ENCODE peak calls at places on chromosome 22, in nine cellular contexts. I is breast epithelium, S is vagina, Z is sigmoid colon, J is stomach, Y is transverse colon, H is upper lobe of left lung, L is endothelial cell of umbilical vein, W is HCT116. G is an unnamed sample.

GRCh38 chr22:32354360-32355351 is 3.0 kb upstream of the RFPL3 start:
- DNase-seq in I (no peak), S (no peak), Z (no peak), J (no peak), Y (no peak), H (no peak), L (peak; percentile 90), W (peak; percentile 49), G (no peak)

GRCh38 chr22:20431520-20432237 is 5.9 kb downstream of the SCARF2 start:
- DNase-seq in I (no peak), S (no peak), Z (peak; percentile 66), J (no peak), Y (no peak), H (no peak), L (no peak), W (no peak), G (peak; percentile 82)

GRCh38 chr22:46007003-46007847 is 30.3 kb upstream of the WNT7B start:
- DNase-seq in I (peak; percentile 73), S (no peak), Z (peak; percentile 89), J (peak; percentile 69), Y (peak; percentile 45), H (peak; percentile 87), L (peak; percentile 77), W (peak; percentile 74), G (peak; percentile 89)

GRCh38 chr22:27919943-27920755 is 1.1 kb upstream of the PITPNB start:
- DNase-seq in I (no peak), S (no peak), Z (peak; percentile 76), J (no peak), Y (no peak), H (peak; percentile 31), L (peak; percentile 78), W (no peak), G (no peak)

GRCh38 chr22:35349704-35350538 is 31.0 kb upstream of the HMOX1 start:
- DNase-seq in I (no peak), S (no peak), Z (no peak), J (no peak), Y (no peak), H (no peak), L (no peak), W (no peak), G (peak; percentile 82)

GRCh38 chr22:20809538-20810185 is 35.7 kb downstream of the SERPIND1 start:
- DNase-seq in I (no peak), S (no peak), Z (no peak), J (no peak), Y (no peak), H (no peak), L (no peak), W (no peak), G (no peak)

GRCh38 chr22:17269607-17270261 is 50.5 kb upstream of the ADA2 start:
- DNase-seq in I (no peak), S (no peak), Z (no peak), J (no peak), Y (peak; percentile 60), H (no peak), L (no peak), W (no peak), G (no peak)

GRCh38 chr22:39627208-39627607 is 56.7 kb downstream of the CACNA1I start:
- DNase-seq in I (no peak), S (no peak), Z (no peak), J (no peak), Y (no peak), H (no peak), L (no peak), W (no peak), G (no peak)

GRCh38 chr22:45587638-45588481 is 83.8 kb upstream of the ATXN10 start:
- DNase-seq in I (no peak), S (no peak), Z (no peak), J (no peak), Y (no peak), H (no peak), L (no peak), W (no peak), G (no peak)

GRCh38 chr22:24157783-24158170 is 23.5 kb upstream of the SUSD2 start:
- DNase-seq in I (no peak), S (no peak), Z (no peak), J (no peak), Y (no peak), H (no peak), L (no peak), W (no peak), G (peak; percentile 86)

GRCh38 chr22:33605686-33606085 is 314.6 kb downstream of the LARGE1 start:
- DNase-seq in I (no peak), S (no peak), Z (no peak), J (peak; percentile 70), Y (no peak), H (no peak), L (no peak), W (no peak), G (no peak)

GRCh38 chr22:33600595-33600994 is 319.7 kb downstream of the LARGE1 start:
- DNase-seq in I (no peak), S (no peak), Z (no peak), J (no peak), Y (no peak), H (no peak), L (no peak), W (no peak), G (no peak)

GRCh38 chr22:33601062-33601461 is 319.2 kb downstream of the LARGE1 start:
- DNase-seq in I (no peak), S (no peak), Z (no peak), J (no peak), Y (no peak), H (no peak), L (no peak), W (no peak), G (no peak)

GRCh38 chr22:33606495-33606894 is 313.8 kb downstream of the LARGE1 start:
- DNase-seq in I (no peak), S (no peak), Z (no peak), J (no peak), Y (no peak), H (no peak), L (no peak), W (no peak), G (no peak)

DNA sequence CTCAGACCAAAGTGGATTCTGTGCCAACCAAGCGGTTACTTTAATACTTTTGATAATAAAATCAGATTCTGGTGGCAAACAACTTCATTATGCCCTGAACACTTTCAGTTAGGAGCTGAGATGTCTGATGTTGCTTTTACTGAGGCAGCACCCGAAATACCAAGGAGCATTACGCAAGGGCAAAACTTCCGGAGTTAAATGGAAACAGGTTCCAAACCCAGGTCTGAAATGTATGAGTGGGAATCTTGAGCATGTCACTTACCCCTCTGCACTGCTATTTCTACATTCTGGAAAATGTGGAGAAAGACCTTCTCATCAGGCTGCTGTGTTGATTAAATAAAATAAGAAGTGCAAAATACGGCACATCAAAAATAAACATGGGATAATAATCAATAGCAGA is 315.1 kb downstream of the LARGE1 start:
- DNase-seq in I (no peak), S (no peak), Z (no peak), J (no peak), Y (no peak), H (no peak), L (no peak), W (no peak), G (no peak)
- TF ChIP-seq POLR2AphosphoS5 in I (no peak), S (no peak), Z (no peak), J (no peak), Y (no peak), H (no peak), L (no peak), W (no peak), G (no peak)

GRCh38 chr22:42883121-42883520 is 26.0 kb upstream of the ARFGAP3 start:
- DNase-seq in I (no peak), S (no peak), Z (no peak), J (no peak), Y (peak; percentile 75), H (no peak), L (no peak), W (no peak), G (no peak)

GRCh38 chr22:42879371-42880021 is 22.4 kb upstream of the ARFGAP3 start:
- DNase-seq in I (no peak), S (no peak), Z (no peak), J (no peak), Y (no peak), H (no peak), L (no peak), W (no peak), G (no peak)

GRCh38 chr22:42880815-42881214 is 23.7 kb upstream of the ARFGAP3 start:
- DNase-seq in I (no peak), S (no peak), Z (no peak), J (no peak), Y (no peak), H (no peak), L (no peak), W (no peak), G (no peak)

GRCh38 chr22:42881982-42882656 is 25.0 kb upstream of the ARFGAP3 start:
- DNase-seq in I (no peak), S (no peak), Z (no peak), J (peak; percentile 69), Y (peak; percentile 48), H (no peak), L (no peak), W (no peak), G (no peak)

GRCh38 chr22:42881298-42881697 is 24.2 kb upstream of the ARFGAP3 start:
- DNase-seq in I (no peak), S (no peak), Z (no peak), J (no peak), Y (no peak), H (no peak), L (no peak), W (no peak), G (no peak)
- H3K27ac ChIP-seq in I (no peak overlapping the region), S (no peak overlapping the region), Z (no peak overlapping the region), J (peak overlapping the region; percentile 65), Y (no peak overlapping the region), H (no peak overlapping the region), L (no peak overlapping the region), W (no peak overlapping the region), G (no peak overlapping the region)

GRCh38 chr22:37569009-37569920 is 9.0 kb downstream of the CDC42EP1 start:
- DNase-seq in I (no peak), S (no peak), Z (no peak), J (peak; percentile 93), Y (peak; percentile 86), H (peak; percentile 84), L (no peak), W (no peak), G (no peak)
- TF ChIP-seq POLR2A in I (no peak), S (no peak), Z (no peak), J (peak; percentile 20), Y (peak; percentile 52), H (no peak), L (peak; percentile 40), W (peak; percentile 60), G (no peak)

GRCh38 chr22:41366323-41367014 is 15.3 kb upstream of the TEF start:
- DNase-seq in I (no peak), S (no peak), Z (no peak), J (no peak), Y (no peak), H (no peak), L (no peak), W (no peak), G (no peak)

GRCh38 chr22:41367680-41368542 is 13.8 kb upstream of the TEF start:
- DNase-seq in I (peak; percentile 74), S (peak; percentile 95), Z (peak; percentile 88), J (peak; percentile 49), Y (peak; percentile 30), H (peak; percentile 70), L (no peak), W (no peak), G (no peak)

GRCh38 chr22:41365425-41365824 is 16.3 kb upstream of the TEF start:
- DNase-seq in I (no peak), S (no peak), Z (no peak), J (no peak), Y (no peak), H (no peak), L (no peak), W (no peak), G (no peak)

GRCh38 chr22:41368543-41368817 is 13.3 kb upstream of the TEF start:
- DNase-seq in I (no peak), S (peak; percentile 74), Z (no peak), J (no peak), Y (no peak), H (no peak), L (no peak), W (no peak), G (no peak)

GRCh38 chr22:41367039-41367679 is 14.6 kb upstream of the TEF start:
- DNase-seq in I (peak; percentile 91), S (peak; percentile 96), Z (peak; percentile 99), J (peak; percentile 98), Y (peak; percentile 95), H (peak; percentile 97), L (peak; percentile 96), W (peak; percentile 71), G (peak; percentile 92)
- TF ChIP-seq POLR2AphosphoS5 in I (peak; percentile 79), S (peak; percentile 89), Z (peak; percentile 86), J (peak; percentile 84), Y (peak; percentile 75), H (peak; percentile 81), L (peak; percentile 63), W (peak; percentile 56), G (peak; percentile 89)

G was measured in spleen.